ENCODE peak calls at places on chromosomes 11 and 22, in seven cellular contexts. V is H7; I is stimulated activated CD4-positive, alpha-beta T cell treated with anti-CD3 and anti-CD28 coated beads, Interleukin-12 subunit alpha, Interleukin-12 subunit beta, amount 100 ng/mL, for 4 hours; X is kidney; S is anterior cingulate cortex; J is fibroblast of pulmonary artery; N is GM04503. Y is an unnamed sample.

GRCh38 chr11:86620796-86621575 is 51.4 kb downstream of the ME3 start:
- DNase-seq in N (peak), V (no peak), J (peak), X (no peak), S (no peak), I (no peak), Y (no peak)

GRCh38 chr11:108929241-108929640 is 264.4 kb downstream of the DDX10 start:
- DNase-seq in J (peak), N (peak), S (no peak), X (no peak), V (no peak), I (no peak), Y (no peak)

GRCh38 chr11:120881591-120881990 is 142.3 kb upstream of the TBCEL start:
- DNase-seq in V (no peak), N (no peak), X (no peak), I (no peak), S (no peak), J (peak), Y (no peak)

GRCh38 chr22:44157916-44158618 is 22.7 kb upstream of the PARVG start:
- DNase-seq in S (no peak), N (no peak), X (no peak), I (no peak), V (peak), J (no peak), Y (no peak)

GRCh38 chr11:2542406-2542805 is 97.6 kb downstream of the KCNQ1 start:
- DNase-seq in J (no peak), V (no peak), X (peak), S (no peak), I (no peak), N (no peak), Y (no peak)

GRCh38 chr11:22617868-22618267 is 7.8 kb downstream of the FANCF start:
- DNase-seq in J (no peak), S (no peak), X (no peak), N (no peak), V (no peak), I (no peak), Y (no peak)

GRCh38 chr22:19822301-19823117 is 32.2 kb downstream of the GNB1L start:
- DNase-seq in V (peak), J (no peak), I (no peak), S (no peak), N (no peak), X (no peak), Y (peak)

GRCh38 chr11:112972399-112973115 is 11.3 kb downstream of the NCAM1 start:
- DNase-seq in N (no peak), X (no peak), J (no peak), S (no peak), I (no peak), V (no peak), Y (no peak)